ENCODE peak calls at places on chromosomes 16 and 17, in four cellular contexts. J is mesendoderm, V is H9, K is neuronal stem cell. B is an unnamed sample.

GRCh38 chr16:84815446-84815845 is 4.3 kb upstream of the CRISPLD2 start:
- DNase-seq in J (no peak), V (no peak), K (no peak), B (no peak)

GRCh38 chr17:21678451-21679081 is 13.8 kb upstream of the KCNJ18 start:
- DNase-seq in J (no peak), V (no peak), K (no peak), B (no peak)

GRCh38 chr17:68103148-68103547 is 67.6 kb downstream of the KPNA2 start:
- DNase-seq in J (no peak), V (no peak), K (no peak), B (no peak)

GRCh38 chr17:1060991-1061390 is 64.1 kb downstream of the TIMM22 start:
- DNase-seq in J (no peak), V (no peak), K (no peak), B (no peak)

GRCh38 chr17:50516980-50517379 is 8.7 kb downstream of the MYCBPAP start:
- DNase-seq in J (no peak), V (no peak), K (no peak), B (no peak)

GRCh38 chr17:31907342-31907975 is 6.0 kb upstream of the UTP6 start:
- DNase-seq in J (peak), V (no peak), K (no peak), B (no peak)

GRCh38 chr17:10063730-10064221 is 134.6 kb downstream of the GAS7 start:
- DNase-seq in J (no peak), V (no peak), K (no peak), B (no peak)

GRCh38 chr16:55368205-55368604 is 44.2 kb downstream of the IRX6 start:
- DNase-seq in J (no peak), V (no peak), K (no peak), B (no peak)

GRCh38 chr17:16377804-16378400 is 3.0 kb upstream of the UBB start:
- DNase-seq in J (no peak), V (no peak), K (no peak), B (no peak)

GRCh38 chr17:76014925-76015261 is 12.2 kb downstream of the EVPL start:
- DNase-seq in J (no peak), V (peak), K (no peak), B (no peak)

GRCh38 chr16:77599793-77600415 is 122.4 kb upstream of the NUDT7 start:
- DNase-seq in J (no peak), V (no peak), K (no peak), B (no peak)

GRCh38 chr16:47660540-47660939 is 199.4 kb downstream of the PHKB start:
- DNase-seq in J (peak), V (no peak), K (no peak), B (no peak)

GRCh38 chr16:84581161-84581560 is 36.7 kb downstream of the COTL1 start:
- DNase-seq in J (no peak), V (no peak), K (no peak), B (no peak)

GRCh38 chr16:56357765-56358322 is 67.5 kb downstream of the AMFR start:
- DNase-seq in J (peak), V (peak), K (no peak), B (peak)

GRCh38 chr17:17079336-17079735 is 37.1 kb downstream of the MPRIP start:
- DNase-seq in J (peak), V (no peak), K (no peak), B (no peak)

GRCh38 chr17:46984341-46984740 is 5.3 kb upstream of the RPRML start:
- DNase-seq in J (no peak), V (no peak), K (no peak), B (no peak)

GRCh38 chr16:82033006-82033405 is 2.0 kb upstream of the HSD17B2 start:
- DNase-seq in J (no peak), V (no peak), K (no peak), B (no peak)

GRCh38 chr17:1766382-1767135 is 4.7 kb downstream of the SERPINF1 start:
- DNase-seq in J (no peak), V (peak), K (no peak), B (no peak)

GRCh38 chr17:72102366-72102765 is 18.5 kb upstream of the SOX9 start:
- DNase-seq in J (no peak), V (no peak), K (no peak), B (no peak)

GRCh38 chr16:84763629-84764028 is 56.2 kb upstream of the CRISPLD2 start:
- DNase-seq in J (peak), V (no peak), K (no peak), B (no peak)

GRCh38 chr16:19375561-19376158 is 42.0 kb upstream of the TMC5 start:
- DNase-seq in J (peak), V (peak), K (peak), B (peak)

GRCh38 chr16:46996391-46996790 is 22.9 kb upstream of the DNAJA2 start:
- DNase-seq in J (no peak), V (peak), K (no peak), B (no peak)

GRCh38 chr17:32503251-32504165 is 16.7 kb downstream of the CDK5R1 start:
- DNase-seq in J (no peak), V (no peak), K (no peak), B (no peak)

GRCh38 chr17:44967026-44967906 is 837 bp downstream of the C1QL1 start:
- DNase-seq in J (no peak), V (peak), K (no peak), B (peak)

GRCh38 chr17:27473748-27474609 is 17.7 kb downstream of the KSR1 start:
- DNase-seq in J (peak), V (no peak), K (no peak), B (no peak)

GRCh38 chr17:6786618-6787017 is 10.6 kb downstream of the FBXO39 start:
- DNase-seq in J (no peak), V (no peak), K (no peak), B (no peak)

DNA sequence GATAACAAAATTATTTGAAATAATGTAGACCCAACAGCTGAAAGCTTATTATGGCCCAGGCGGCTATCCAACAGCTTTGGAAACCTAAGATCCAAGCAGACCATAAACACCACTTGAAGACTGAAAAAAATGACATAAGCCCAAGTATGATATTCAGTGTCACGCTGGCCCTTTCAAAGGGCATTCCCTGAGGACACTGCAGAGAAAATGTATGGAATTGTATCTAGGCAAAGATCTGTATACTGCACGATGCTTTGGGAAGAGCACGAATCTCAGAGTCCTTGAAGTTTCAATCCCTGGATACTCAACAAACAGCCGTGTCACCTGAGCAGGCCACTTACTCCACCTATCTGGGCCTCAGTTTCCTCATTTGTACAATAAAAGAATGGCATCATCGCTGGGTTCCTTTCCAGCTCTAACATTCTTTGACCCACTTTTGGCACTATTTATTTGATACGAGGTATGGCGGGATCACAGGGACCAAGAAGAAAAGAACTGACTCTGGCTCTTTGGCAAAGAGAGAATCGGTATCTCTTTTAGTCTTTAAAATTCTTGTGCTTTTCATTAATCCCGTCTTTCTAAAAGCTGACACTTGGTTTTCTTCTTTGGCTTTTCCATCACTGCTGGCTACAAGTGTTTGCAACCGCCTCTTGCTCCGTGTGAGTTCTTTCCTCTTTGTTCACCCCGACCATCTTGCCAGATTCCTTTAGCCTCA is 1.2 kb downstream of the STAT5B start:
- DNase-seq in J (no peak), V (no peak), K (no peak), B (no peak)
- H2BK120ac ChIP-seq in J (no peak), V (no peak), K (no peak), B (no peak)

DNA sequence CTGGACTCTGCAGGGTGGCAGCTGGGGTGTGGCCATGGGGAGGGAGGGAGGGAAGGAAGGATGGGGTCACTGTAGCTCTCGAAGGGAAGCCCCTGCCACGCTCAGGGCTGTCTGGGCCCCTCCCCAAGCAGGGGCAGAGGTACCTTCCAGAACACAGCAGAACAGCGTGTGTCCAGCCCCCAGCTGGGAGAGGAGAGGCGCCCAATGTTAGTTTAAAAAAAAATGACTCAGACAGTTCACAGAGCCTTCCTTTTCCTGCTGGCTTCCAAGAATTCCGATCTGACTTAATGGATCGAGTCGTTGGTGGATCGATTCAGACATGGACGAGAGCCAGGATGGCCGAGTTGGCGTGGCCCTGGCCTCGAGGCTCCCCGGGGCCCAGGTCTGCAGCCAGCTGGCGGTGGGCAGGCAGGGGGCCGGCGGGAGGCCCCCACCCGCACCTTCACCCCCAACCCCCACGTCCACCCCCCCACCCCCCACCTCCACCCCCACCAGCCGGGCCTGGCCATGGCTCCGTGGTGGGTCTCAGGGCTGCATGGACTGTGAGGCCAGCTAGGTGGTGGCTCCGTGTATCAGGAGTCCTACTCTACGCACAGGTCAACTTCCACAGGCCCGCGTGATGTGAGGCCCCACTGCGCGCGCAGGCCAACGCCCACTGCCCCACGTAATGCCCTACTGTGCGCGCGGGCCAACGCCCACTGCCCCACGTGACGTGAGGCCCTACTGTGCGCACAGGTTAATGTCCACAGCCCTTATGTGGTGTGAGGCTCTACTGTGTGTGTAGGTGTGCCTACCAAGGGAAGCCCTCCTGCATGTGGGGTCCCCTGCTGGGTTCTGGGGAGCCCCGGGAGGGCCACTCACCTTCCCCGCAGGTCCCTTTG is 21.8 kb downstream of the CACNA1H start:
- DNase-seq in J (no peak), V (no peak), K (no peak), B (no peak)
- H2BK120ac ChIP-seq in J (no peak), V (no peak), K (no peak), B (no peak)

GRCh38 chr17:80221401-80221800 is 1.2 kb downstream of the SLC26A11 start:
- DNase-seq in J (no peak), V (peak), K (no peak), B (no peak)

GRCh38 chr17:80218391-80218790 is 1.7 kb downstream of the SGSH start:
- DNase-seq in J (no peak), V (no peak), K (no peak), B (no peak)

GRCh38 chr17:80220709-80221215 is 535 bp downstream of the SLC26A11 start:
- DNase-seq in J (peak), V (no peak), K (no peak), B (no peak)

GRCh38 chr17:80219013-80219776 is 938 bp downstream of the SGSH start:
- DNase-seq in J (peak), V (peak), K (no peak), B (no peak)

DNA sequence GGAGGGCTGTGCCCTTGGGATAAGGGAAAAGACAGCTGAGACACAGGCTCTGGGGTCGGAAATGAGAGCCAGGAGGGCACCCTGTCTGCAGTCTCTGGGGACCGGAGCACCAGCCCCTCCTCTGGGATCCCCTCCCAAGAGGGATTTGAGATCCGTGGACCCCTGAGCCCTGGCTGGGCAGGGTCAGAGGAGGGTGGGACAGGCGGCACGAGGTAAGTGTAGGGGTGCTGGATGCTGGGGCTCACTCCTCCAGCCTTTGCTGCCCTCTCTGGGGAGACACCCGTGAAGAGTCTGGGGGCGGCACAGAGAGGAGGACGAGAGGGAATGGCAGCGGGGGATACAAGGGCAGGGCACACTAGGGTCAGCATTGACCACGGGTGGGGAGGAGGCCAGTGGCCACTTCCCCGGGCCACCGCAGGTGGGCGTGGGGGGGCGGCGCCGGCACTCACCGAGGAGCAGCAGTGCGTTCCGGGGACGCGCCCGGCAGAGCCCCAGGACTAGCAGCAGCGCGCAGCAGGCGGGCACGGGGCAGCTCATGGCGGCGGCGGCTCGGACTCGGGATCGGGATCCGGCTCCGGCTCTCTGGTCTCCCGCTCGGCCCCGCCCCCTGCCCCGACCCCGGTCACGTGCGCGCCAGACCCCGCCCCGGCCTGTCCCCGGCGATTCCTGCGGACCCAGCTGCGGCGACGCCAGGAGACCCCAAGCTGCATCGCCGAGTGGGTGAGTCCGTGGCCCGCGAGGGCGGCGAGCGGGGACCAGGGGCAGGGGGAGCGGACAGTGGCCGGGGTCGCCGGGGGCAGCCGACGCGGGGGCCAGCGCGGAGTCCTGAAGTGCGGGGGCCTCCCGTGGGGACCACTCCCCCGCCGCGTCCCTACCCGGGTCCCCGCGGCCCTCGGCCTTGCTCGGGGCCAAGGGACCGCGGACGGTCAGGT is at the start of the genes SGSH and SLC26A11:
- DNase-seq in J (peak), V (peak), K (peak), B (no peak)
- H2BK120ac ChIP-seq in J (no peak), V (no peak), K (peak), B (peak)

DNA sequence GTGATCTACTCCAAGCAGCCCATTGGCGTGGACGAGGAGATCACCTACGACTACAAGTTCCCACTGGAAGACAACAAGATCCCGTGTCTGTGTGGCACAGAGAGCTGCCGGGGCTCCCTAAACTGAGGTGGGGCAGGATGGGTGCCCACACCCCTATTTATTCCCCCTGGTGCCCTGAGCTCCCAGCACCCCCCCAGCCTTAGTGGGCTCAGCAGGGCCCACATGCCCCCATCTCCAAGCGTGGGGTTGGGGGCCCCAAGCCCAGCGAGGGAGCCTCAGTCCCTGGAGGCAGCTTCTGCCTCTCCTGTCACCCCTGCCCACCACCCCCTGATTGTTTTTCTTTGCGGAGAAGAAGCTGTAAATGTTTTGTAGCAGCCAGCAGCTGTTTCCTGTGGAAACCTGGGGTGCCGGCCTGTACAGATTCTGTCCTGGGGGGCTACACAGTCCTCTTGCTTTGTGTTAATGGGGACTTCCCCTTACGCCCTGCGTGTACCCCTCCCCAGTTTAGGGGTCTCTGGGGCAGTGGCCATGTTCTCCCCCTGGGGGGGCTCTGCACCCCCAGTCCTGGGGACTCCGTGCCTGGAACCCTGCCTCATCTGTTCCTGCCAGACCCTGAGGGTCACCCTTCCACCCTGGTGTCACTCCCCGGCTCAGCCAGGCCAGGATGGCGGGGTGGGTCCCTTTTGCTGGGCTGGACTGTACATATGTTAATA is 953 bp upstream of the HSD3B7 start:
- DNase-seq in J (no peak), V (no peak), K (no peak), B (no peak)
- H2BK120ac ChIP-seq in J (no peak), V (no peak), K (no peak), B (no peak)

GRCh38 chr16:11915644-11916523 is at the start of gene GSPT1:
- DNase-seq in J (peak), V (peak), K (peak), B (peak)
- H2BK120ac ChIP-seq in J (no peak), V (no peak), K (no peak), B (no peak)

DNA sequence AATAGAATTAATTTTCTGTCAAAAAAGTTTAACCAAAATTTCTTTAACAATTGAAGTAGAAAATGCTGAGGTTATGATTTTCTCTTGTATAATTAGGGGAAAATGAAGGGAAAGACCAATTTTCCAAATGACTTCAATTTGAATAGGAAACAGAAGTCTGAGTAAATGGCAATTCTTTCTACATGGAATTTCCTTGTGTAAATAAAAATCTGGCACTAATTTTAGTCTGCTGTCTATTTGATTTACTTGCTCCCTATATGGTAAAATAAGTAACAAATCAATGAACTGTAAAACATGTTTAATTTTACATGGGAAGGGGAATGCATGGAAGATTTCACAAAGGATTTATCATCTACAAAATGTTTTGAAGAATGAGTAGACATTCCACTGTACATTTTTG is 811.5 kb upstream of the GOT2 start:
- DNase-seq in J (no peak), V (no peak), K (no peak), B (no peak)
- H2BK120ac ChIP-seq in J (no peak), V (no peak), K (no peak), B (no peak)

GRCh38 chr17:66458782-66459181 is 156.4 kb downstream of the PRKCA start:
- DNase-seq in J (no peak), V (no peak), K (no peak), B (no peak)
- H2BK120ac ChIP-seq in J (no peak), V (no peak), K (no peak), B (no peak)

GRCh38 chr17:42049834-42050359 is 504 bp downstream of the C17orf113 start:
- DNase-seq in J (no peak), V (no peak), K (no peak), B (no peak)

GRCh38 chr17:42051645-42052044 is 1.2 kb upstream of the C17orf113 start:
- DNase-seq in J (no peak), V (peak), K (no peak), B (no peak)

GRCh38 chr17:42051013-42051400 is 606 bp upstream of the C17orf113 start:
- DNase-seq in J (no peak), V (no peak), K (no peak), B (no peak)

GRCh38 chr17:42052478-42052877 is 2.1 kb upstream of the C17orf113 start:
- DNase-seq in J (no peak), V (no peak), K (no peak), B (no peak)

GRCh38 chr17:42050360-42051012 is at the start of gene C17orf113:
- DNase-seq in J (peak), V (peak), K (peak), B (peak)
- H2BK120ac ChIP-seq in J (no peak), V (no peak), K (peak), B (no peak)